ENCODE peak calls at places on chromosomes 6 and 20, in six cellular contexts. One of them, this sample, is unnamed.

GRCh38 chr20:36573798-36574277 is 441 bp downstream of the TGIF2 start:
- DNase-seq in A549: no peak
- DNase-seq in HepG2: peak; percentile 48
- DNase-seq in GM12878: no peak
- DNase-seq in endothelial cell of umbilical vein: peak; percentile 29
- DNase-seq in K562: peak; percentile 50
- DNase-seq in this sample: peak; percentile 86

GRCh38 chr20:47125553-47126373 is 230.7 kb downstream of the ZMYND8 start:
- DNase-seq in A549: no peak
- DNase-seq in HepG2: no peak
- DNase-seq in GM12878: no peak
- DNase-seq in endothelial cell of umbilical vein: no peak
- DNase-seq in K562: no peak
- DNase-seq in this sample: peak; percentile 15

GRCh38 chr6:47437592-47437991 is 40.0 kb upstream of the CD2AP start:
- DNase-seq in A549: no peak
- DNase-seq in HepG2: no peak
- DNase-seq in GM12878: peak; percentile 44
- DNase-seq in endothelial cell of umbilical vein: no peak
- DNase-seq in K562: peak; percentile 51
- DNase-seq in this sample: no peak

GRCh38 chr20:22686097-22686496 is 101.7 kb upstream of the FOXA2 start:
- DNase-seq in A549: peak; percentile 83
- DNase-seq in HepG2: peak; percentile 32
- DNase-seq in GM12878: no peak
- DNase-seq in endothelial cell of umbilical vein: peak; percentile 70
- DNase-seq in K562: peak; percentile 44
- DNase-seq in this sample: peak; percentile 56

GRCh38 chr20:19621072-19621471 is 137.0 kb upstream of the RIN2 start:
- DNase-seq in A549: no peak
- DNase-seq in HepG2: no peak
- DNase-seq in GM12878: no peak
- DNase-seq in endothelial cell of umbilical vein: no peak
- DNase-seq in K562: no peak
- DNase-seq in this sample: peak; percentile 79

GRCh38 chr6:16446241-16446640 is 207.9 kb downstream of the GMPR start:
- DNase-seq in A549: no peak
- DNase-seq in HepG2: no peak
- DNase-seq in GM12878: no peak
- DNase-seq in endothelial cell of umbilical vein: no peak
- DNase-seq in K562: no peak
- DNase-seq in this sample: no peak

GRCh38 chr20:58416832-58417231 is 27.8 kb downstream of the VAPB start:
- DNase-seq in A549: no peak
- DNase-seq in HepG2: no peak
- DNase-seq in GM12878: no peak
- DNase-seq in endothelial cell of umbilical vein: no peak
- DNase-seq in K562: no peak
- DNase-seq in this sample: no peak

GRCh38 chr20:33522256-33522820 is 32.4 kb downstream of the CBFA2T2 start:
- DNase-seq in A549: no peak
- DNase-seq in HepG2: no peak
- DNase-seq in GM12878: no peak
- DNase-seq in endothelial cell of umbilical vein: no peak
- DNase-seq in K562: peak; percentile 9
- DNase-seq in this sample: no peak

GRCh38 chr6:133241901-133242760 is 974 bp downstream of the EYA4 start:
- DNase-seq in A549: peak; percentile 54
- DNase-seq in HepG2: no peak
- DNase-seq in GM12878: no peak
- DNase-seq in endothelial cell of umbilical vein: peak; percentile 12
- DNase-seq in K562: no peak
- DNase-seq in this sample: no peak

GRCh38 chr6:161486903-161487531 is 213.2 kb upstream of the AGPAT4 start:
- DNase-seq in A549: peak; percentile 11
- DNase-seq in HepG2: no peak
- DNase-seq in GM12878: no peak
- DNase-seq in endothelial cell of umbilical vein: no peak
- DNase-seq in K562: no peak
- DNase-seq in this sample: no peak

GRCh38 chr6:15443119-15443518 is 197.2 kb downstream of the JARID2 start:
- DNase-seq in A549: peak; percentile 22
- DNase-seq in HepG2: no peak
- DNase-seq in GM12878: no peak
- DNase-seq in endothelial cell of umbilical vein: peak; percentile 35
- DNase-seq in K562: peak; percentile 39
- DNase-seq in this sample: peak; percentile 68

GRCh38 chr6:100663219-100663863 is 198.6 kb upstream of the SIM1 start:
- DNase-seq in A549: peak; percentile 15
- DNase-seq in HepG2: peak; percentile 43
- DNase-seq in GM12878: no peak
- DNase-seq in endothelial cell of umbilical vein: peak; percentile 22
- DNase-seq in K562: no peak
- DNase-seq in this sample: no peak

GRCh38 chr20:44659931-44660330 is 8.4 kb upstream of the ADA start:
- DNase-seq in A549: no peak
- DNase-seq in HepG2: no peak
- DNase-seq in GM12878: no peak
- DNase-seq in endothelial cell of umbilical vein: no peak
- DNase-seq in K562: no peak
- DNase-seq in this sample: no peak

GRCh38 chr20:14848806-14849205 is 511.4 kb upstream of the FLRT3 start:
- DNase-seq in A549: no peak
- DNase-seq in HepG2: no peak
- DNase-seq in GM12878: no peak
- DNase-seq in endothelial cell of umbilical vein: no peak
- DNase-seq in K562: no peak
- DNase-seq in this sample: no peak

GRCh38 chr6:22892452-22892851 is 323.1 kb downstream of the HDGFL1 start:
- DNase-seq in A549: peak; percentile 77
- DNase-seq in HepG2: no peak
- DNase-seq in GM12878: no peak
- DNase-seq in endothelial cell of umbilical vein: peak; percentile 96
- DNase-seq in K562: no peak
- DNase-seq in this sample: no peak

GRCh38 chr20:4227085-4227821 is 211.9 kb upstream of the RNF24 start:
- DNase-seq in A549: peak; percentile 68
- DNase-seq in HepG2: peak; percentile 68
- DNase-seq in GM12878: no peak
- DNase-seq in endothelial cell of umbilical vein: no peak
- DNase-seq in K562: peak; percentile 53
- DNase-seq in this sample: peak; percentile 63

GRCh38 chr20:4820833-4821518 is 99.3 kb downstream of the PRND start:
- DNase-seq in A549: peak; percentile 50
- DNase-seq in HepG2: no peak
- DNase-seq in GM12878: no peak
- DNase-seq in endothelial cell of umbilical vein: peak; percentile 22
- DNase-seq in K562: no peak
- DNase-seq in this sample: no peak

GRCh38 chr6:169048185-169048584 is 205.5 kb downstream of the THBS2 start:
- DNase-seq in A549: no peak
- DNase-seq in HepG2: no peak
- DNase-seq in GM12878: no peak
- DNase-seq in endothelial cell of umbilical vein: no peak
- DNase-seq in K562: no peak
- DNase-seq in this sample: no peak

GRCh38 chr6:53439556-53439955 is 90.8 kb upstream of the ELOVL5 start:
- DNase-seq in A549: no peak
- DNase-seq in HepG2: no peak
- DNase-seq in GM12878: no peak
- DNase-seq in endothelial cell of umbilical vein: no peak
- DNase-seq in K562: no peak
- DNase-seq in this sample: no peak

DNA sequence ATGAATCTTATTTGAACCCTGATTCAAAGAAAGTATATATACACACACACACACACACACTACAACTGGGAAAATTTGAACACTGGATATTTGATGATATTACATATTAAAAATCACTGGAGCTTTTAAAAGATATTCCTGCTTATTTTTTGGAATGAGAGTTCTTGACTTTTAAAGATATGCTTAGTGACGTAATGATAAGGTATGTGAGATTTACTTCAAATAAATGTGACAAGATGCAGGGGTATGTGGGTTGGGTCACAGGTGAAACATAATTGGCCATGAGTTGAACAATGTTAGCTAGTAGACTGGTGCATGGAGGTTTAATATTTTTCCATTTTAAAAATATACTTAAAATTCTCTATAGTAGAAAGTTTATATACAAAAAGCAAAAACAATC is 258.6 kb downstream of the CBLN4 start:
- DNase-seq in A549: no peak
- DNase-seq in HepG2: no peak
- DNase-seq in GM12878: no peak
- DNase-seq in endothelial cell of umbilical vein: no peak
- DNase-seq in K562: no peak
- DNase-seq in this sample: no peak
- H3K4me3 ChIP-seq in A549: no peak overlapping the region
- H3K4me3 ChIP-seq in HepG2: no peak overlapping the region
- H3K4me3 ChIP-seq in GM12878: no peak overlapping the region
- H3K4me3 ChIP-seq in endothelial cell of umbilical vein: no peak overlapping the region
- H3K4me3 ChIP-seq in K562: no peak overlapping the region
- H3K4me3 ChIP-seq in this sample: no peak overlapping the region

GRCh38 chr6:159826968-159827647 is 27.0 kb downstream of the PNLDC1 start:
- DNase-seq in A549: no peak
- DNase-seq in HepG2: no peak
- DNase-seq in GM12878: no peak
- DNase-seq in endothelial cell of umbilical vein: no peak
- DNase-seq in K562: peak; percentile 30
- DNase-seq in this sample: no peak
- TF ChIP-seq CTCF in A549: no peak
- TF ChIP-seq CTCF in HepG2: no peak
- TF ChIP-seq CTCF in GM12878: no peak
- TF ChIP-seq CTCF in endothelial cell of umbilical vein: no peak
- TF ChIP-seq CTCF in K562: peak; percentile 19
- TF ChIP-seq CTCF in this sample: no peak

DNA sequence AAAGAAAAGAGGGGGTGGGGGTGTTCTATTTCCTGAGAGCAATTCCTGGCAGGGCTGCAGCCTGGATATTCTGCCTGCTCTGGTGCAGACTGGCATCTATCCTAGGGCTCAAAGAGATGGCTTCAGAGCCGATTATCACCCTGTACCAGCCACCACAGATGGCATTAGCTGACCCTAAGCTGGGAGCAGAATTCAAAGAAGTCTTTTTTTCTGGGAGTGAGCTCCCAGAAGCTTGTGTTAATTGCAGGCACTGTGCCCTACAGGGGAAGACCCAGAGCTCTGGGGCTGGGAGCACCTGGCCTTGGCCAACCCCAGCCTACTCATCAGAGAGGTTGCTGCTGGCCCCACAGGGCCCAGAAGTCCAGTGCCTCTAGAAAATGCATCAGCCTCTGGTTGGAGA is 85.9 kb downstream of the PXDC1 start:
- DNase-seq in A549: no peak
- DNase-seq in HepG2: no peak
- DNase-seq in GM12878: no peak
- DNase-seq in endothelial cell of umbilical vein: no peak
- DNase-seq in K562: no peak
- DNase-seq in this sample: no peak
- TF ChIP-seq MYC in A549: no peak
- TF ChIP-seq MYC in HepG2: no peak
- TF ChIP-seq MYC in GM12878: no peak
- TF ChIP-seq MYC in endothelial cell of umbilical vein: no peak
- TF ChIP-seq MYC in K562: no peak
- TF ChIP-seq MYC in this sample: no peak

GRCh38 chr6:29861521-29862255 is 34.1 kb downstream of the HLA-G start:
- DNase-seq in A549: no peak
- DNase-seq in HepG2: no peak
- DNase-seq in GM12878: no peak
- DNase-seq in endothelial cell of umbilical vein: no peak
- DNase-seq in K562: no peak
- DNase-seq in this sample: no peak

GRCh38 chr6:29853245-29853644 is 25.6 kb downstream of the HLA-G start:
- DNase-seq in A549: no peak
- DNase-seq in HepG2: no peak
- DNase-seq in GM12878: no peak
- DNase-seq in endothelial cell of umbilical vein: no peak
- DNase-seq in K562: no peak
- DNase-seq in this sample: no peak

GRCh38 chr6:29858006-29858405 is 30.4 kb downstream of the HLA-G start:
- DNase-seq in A549: no peak
- DNase-seq in HepG2: no peak
- DNase-seq in GM12878: no peak
- DNase-seq in endothelial cell of umbilical vein: no peak
- DNase-seq in K562: no peak
- DNase-seq in this sample: no peak
- H3K4me3 ChIP-seq in A549: no peak overlapping the region
- H3K4me3 ChIP-seq in HepG2: no peak overlapping the region
- H3K4me3 ChIP-seq in GM12878: no peak overlapping the region
- H3K4me3 ChIP-seq in endothelial cell of umbilical vein: no peak overlapping the region
- H3K4me3 ChIP-seq in K562: no peak overlapping the region
- H3K4me3 ChIP-seq in this sample: no peak overlapping the region

DNA sequence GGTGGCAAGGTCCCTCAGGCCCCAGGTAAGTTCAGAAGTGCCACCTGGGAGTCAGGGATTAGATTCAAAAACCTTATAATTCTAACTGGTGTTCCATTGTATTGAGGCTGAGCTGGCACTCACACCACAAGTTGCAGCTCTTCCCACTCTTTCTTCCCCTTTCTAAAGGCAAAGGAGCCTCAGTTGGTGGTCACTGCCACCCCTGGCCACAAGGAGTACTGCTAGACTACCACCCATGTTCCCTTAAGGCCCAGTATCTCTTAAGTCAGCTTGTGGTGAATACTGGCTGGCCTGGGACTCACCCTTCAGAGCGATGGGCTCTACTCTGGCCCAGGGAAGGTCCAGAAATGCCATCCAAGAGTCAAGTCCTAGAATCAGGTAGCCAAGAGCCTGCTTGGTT is 421.1 kb upstream of the KHDRBS2 start:
- DNase-seq in A549: no peak
- DNase-seq in HepG2: peak; percentile 8
- DNase-seq in GM12878: no peak
- DNase-seq in endothelial cell of umbilical vein: no peak
- DNase-seq in K562: no peak
- DNase-seq in this sample: peak; percentile 57
- TF ChIP-seq CTCF in A549: no peak
- TF ChIP-seq CTCF in HepG2: no peak
- TF ChIP-seq CTCF in GM12878: no peak
- TF ChIP-seq CTCF in endothelial cell of umbilical vein: no peak
- TF ChIP-seq CTCF in K562: no peak
- TF ChIP-seq CTCF in this sample: peak; percentile 39